ENCODE peak calls at places on chromosome 15, in five cellular contexts. S is heart right ventricle, T is neural progenitor cell, B is uterus, M is DND-41. P is an unnamed sample.

GRCh38 chr15:31434418-31435255 is 108.0 kb downstream of the KLF13 start:
- DNase-seq in M (peak; percentile 86), B (peak; percentile 65), T (no peak), S (peak; percentile 46), P (peak; percentile 62)

GRCh38 chr15:29942144-29942543 is 119.9 kb upstream of the TJP1 start:
- DNase-seq in S (no peak), B (no peak), M (no peak), T (peak; percentile 24), P (no peak)

GRCh38 chr15:89593018-89593417 is 17.7 kb downstream of the TICRR start:
- DNase-seq in T (no peak), B (no peak), M (no peak), S (no peak), P (no peak)

GRCh38 chr15:64245405-64245804 is 82.6 kb upstream of the PPIB start:
- DNase-seq in S (no peak), M (no peak), T (no peak), B (no peak), P (no peak)

GRCh38 chr15:90035095-90035834 is 34.1 kb downstream of the ZNF710 start:
- DNase-seq in S (peak; percentile 50), B (peak; percentile 33), M (no peak), T (no peak), P (no peak)

GRCh38 chr15:88918738-88919137 is 5.6 kb upstream of the MFGE8 start:
- DNase-seq in S (peak; percentile 28), B (peak; percentile 78), T (no peak), M (no peak), P (no peak)

GRCh38 chr15:25863067-25863967 is at the start of gene ATP10A:
- DNase-seq in M (no peak), S (peak; percentile 44), T (peak; percentile 73), B (no peak), P (peak; percentile 44)

GRCh38 chr15:70314652-70315051 is 216.9 kb upstream of the TLE3 start:
- DNase-seq in T (no peak), B (no peak), M (no peak), S (no peak), P (no peak)

GRCh38 chr15:57994468-57995154 is 70.9 kb downstream of the ALDH1A2 start:
- DNase-seq in T (no peak), B (no peak), M (no peak), S (no peak), P (no peak)

GRCh38 chr15:61175024-61175423 is 54.1 kb downstream of the RORA start:
- DNase-seq in T (peak; percentile 42), B (no peak), M (no peak), S (no peak), P (no peak)

GRCh38 chr15:74307827-74308642 is 59.4 kb downstream of the CYP11A1 start:
- DNase-seq in B (peak; percentile 61), M (peak; percentile 36), T (peak; percentile 87), S (peak; percentile 41), P (peak; percentile 17)

GRCh38 chr15:83270176-83270575 is 14.3 kb downstream of the BNC1 start:
- DNase-seq in S (no peak), B (no peak), T (no peak), M (no peak), P (no peak)

GRCh38 chr15:27114440-27114839 is 143.5 kb downstream of the GABRG3 start:
- DNase-seq in M (no peak), S (no peak), B (no peak), T (no peak), P (no peak)

GRCh38 chr15:85770014-85770721 is 24.6 kb downstream of the KLHL25 start:
- DNase-seq in B (no peak), T (no peak), M (no peak), S (no peak), P (no peak)

GRCh38 chr15:74382004-74382816 is 14.8 kb upstream of the CYP11A1 start:
- DNase-seq in M (peak; percentile 79), B (peak; percentile 81), S (peak; percentile 86), T (peak; percentile 93), P (peak; percentile 65)

GRCh38 chr15:98083203-98083910 is 122.9 kb downstream of the ARRDC4 start:
- DNase-seq in S (no peak), M (no peak), T (peak; percentile 22), B (no peak), P (no peak)

GRCh38 chr15:86624261-86625036 is 544.8 kb downstream of the AGBL1 start:
- DNase-seq in T (peak; percentile 84), B (peak; percentile 15), S (peak; percentile 71), M (peak; percentile 30), P (peak; percentile 1)

GRCh38 chr15:84621358-84621979 is 20.7 kb downstream of the ZSCAN2 start:
- DNase-seq in T (no peak), B (no peak), S (no peak), M (no peak), P (no peak)

GRCh38 chr15:94584833-94585244 is 353.5 kb downstream of the MCTP2 start:
- DNase-seq in S (no peak), M (peak; percentile 83), T (no peak), B (peak; percentile 18), P (peak; percentile 21)

GRCh38 chr15:42737529-42738328 is 801 bp upstream of the CDAN1 start:
- DNase-seq in T (no peak), S (no peak), M (no peak), B (no peak), P (no peak)

GRCh38 chr15:78149805-78150751 is 916 bp downstream of the IDH3A start:
- DNase-seq in T (peak; percentile 54), S (no peak), M (no peak), B (no peak), P (no peak)

GRCh38 chr15:52247481-52247880 is 48.1 kb downstream of the MYO5C start:
- DNase-seq in M (no peak), B (no peak), T (no peak), S (no peak), P (no peak)

GRCh38 chr15:58442122-58442521 is 10.3 kb downstream of the LIPC start:
- DNase-seq in T (no peak), S (no peak), B (no peak), M (no peak), P (no peak)

GRCh38 chr15:94300612-94301011 is 69.3 kb downstream of the MCTP2 start:
- DNase-seq in T (no peak), S (no peak), B (no peak), M (no peak), P (no peak)

GRCh38 chr15:25368855-25369254 is 70.0 kb downstream of the UBE3A start:
- DNase-seq in M (no peak), T (no peak), B (no peak), S (no peak), P (no peak)

GRCh38 chr15:52503788-52504496 is 24.7 kb downstream of the MYO5A start:
- DNase-seq in M (no peak), T (no peak), B (no peak), S (no peak), P (no peak)

GRCh38 chr15:31606261-31606669 is 279.6 kb downstream of the KLF13 start:
- DNase-seq in T (no peak), B (no peak), M (no peak), S (no peak), P (no peak)

GRCh38 chr15:33068007-33068441 is 126.5 kb downstream of the FMN1 start:
- DNase-seq in T (peak; percentile 28), M (no peak), B (no peak), S (peak; percentile 46), P (no peak)

GRCh38 chr15:71434774-71435173 is 319.5 kb downstream of the THSD4 start:
- DNase-seq in M (no peak), T (no peak), S (no peak), B (no peak), P (no peak)

GRCh38 chr15:29139540-29140459 is 129.8 kb downstream of the NSMCE3 start:
- DNase-seq in B (no peak), M (peak; percentile 53), S (peak; percentile 50), T (peak; percentile 85), P (peak; percentile 48)

GRCh38 chr15:57220220-57220619 is 156.1 kb upstream of the CGNL1 start:
- DNase-seq in T (no peak), S (no peak), M (no peak), B (no peak), P (no peak)

GRCh38 chr15:73956276-73957086 is 30.2 kb downstream of the LOXL1 start:
- DNase-seq in T (no peak), B (peak; percentile 62), M (no peak), S (no peak), P (no peak)

GRCh38 chr15:49265911-49266310 is 95.9 kb downstream of the GALK2 start:
- DNase-seq in T (no peak), B (no peak), S (no peak), M (no peak), P (no peak)

GRCh38 chr15:69394556-69395282 is 19.4 kb upstream of the KIF23 start:
- DNase-seq in S (peak; percentile 87), M (peak; percentile 76), B (peak; percentile 76), T (peak; percentile 90), P (peak; percentile 72)

GRCh38 chr15:36907295-36907694 is 193.1 kb downstream of the MEIS2 start:
- DNase-seq in B (no peak), T (peak; percentile 75), M (no peak), S (no peak), P (no peak)

GRCh38 chr15:48190932-48191573 is 412 bp upstream of the CTXN2 start:
- DNase-seq in M (peak; percentile 61), S (peak; percentile 68), B (no peak), T (peak; percentile 94), P (peak; percentile 3)

GRCh38 chr15:94237903-94238302 is 6.5 kb downstream of the MCTP2 start:
- DNase-seq in M (no peak), B (no peak), T (no peak), S (no peak), P (no peak)

GRCh38 chr15:44009056-44009455 is 182.3 kb downstream of the WDR76 start:
- DNase-seq in T (no peak), B (no peak), S (no peak), M (no peak), P (no peak)

GRCh38 chr15:91308209-91308608 is 208.2 kb downstream of the SV2B start:
- DNase-seq in B (no peak), T (no peak), M (peak; percentile 82), S (no peak), P (no peak)
- H3K4me1 ChIP-seq in B (no peaks in the 10 kb centered on the region), T (no peaks in the 10 kb centered on the region), M (peaks cover 81% of the 10 kb centered on the region), S (peaks cover 15% of the 10 kb centered on the region), P (peaks cover 63% of the 10 kb centered on the region)

GRCh38 chr15:67520976-67521769 is at the start of gene C15orf61:
- DNase-seq in S (peak; percentile 89), B (peak; percentile 79), M (peak; percentile 79), T (peak; percentile 87), P (peak; percentile 61)
- TF ChIP-seq CTCF in S (peak; percentile 25), B (no peak), M (no peak), T (no peak), P (no peak)

GRCh38 chr15:54556231-54556630 is 578.0 kb downstream of the UNC13C start:
- DNase-seq in M (no peak), B (no peak), S (no peak), T (no peak), P (no peak)
- H3K4me1 ChIP-seq in M (no peaks in the 10 kb centered on the region), B (no peaks in the 10 kb centered on the region), S (no peaks in the 10 kb centered on the region), T (no peaks in the 10 kb centered on the region), P (no peaks in the 10 kb centered on the region)

GRCh38 chr15:62391565-62392262 is 226.6 kb upstream of the C2CD4B start:
- DNase-seq in B (peak; percentile 41), S (peak; percentile 70), M (peak; percentile 20), T (peak; percentile 68), P (peak; percentile 51)
- TF ChIP-seq CTCF in B (no peak), S (peak; percentile 63), M (peak; percentile 11), T (no peak), P (no peak)

GRCh38 chr15:66535056-66535455 is 29.9 kb downstream of the ZWILCH start:
- DNase-seq in S (no peak), M (no peak), T (no peak), B (no peak), P (no peak)
- H3K4me1 ChIP-seq in S (no peaks in the 10 kb centered on the region), M (no peaks in the 10 kb centered on the region), T (no peaks in the 10 kb centered on the region), B (no peaks in the 10 kb centered on the region), P (no peaks in the 10 kb centered on the region)

P was measured in CD8-positive, alpha-beta T cell.